ENCODE peak calls at places on chromosomes 3 and 15, in ten cellular contexts. H, T, I, S, C, L, P, B, Y and K are unnamed samples.

GRCh38 chr3:148074916-148075315 is 622.8 kb upstream of the AGTR1 start:
- DNase-seq in Y (no peak), P (no peak), B (no peak), C (no peak), H (no peak), I (no peak), S (no peak), L (no peak), T (no peak), K (no peak)

GRCh38 chr3:158788446-158788845 is 13.4 kb upstream of the MFSD1 start:
- DNase-seq in Y (no peak), B (no peak), L (no peak), T (no peak), P (no peak), C (no peak), H (no peak), S (no peak), I (peak; percentile 20), K (no peak)

GRCh38 chr3:15924914-15925313 is 127.1 kb upstream of the ANKRD28 start:
- DNase-seq in L (no peak), C (no peak), B (no peak), S (no peak), T (no peak), I (no peak), P (no peak), Y (no peak), H (no peak), K (no peak)

GRCh38 chr3:139265131-139266016 is 78.4 kb upstream of the MRPS22 start:
- DNase-seq in I (no peak), Y (no peak), C (no peak), T (peak; percentile 77), B (no peak), S (no peak), H (no peak), P (no peak), L (no peak), K (no peak)

GRCh38 chr3:185335799-185336198 is 27.1 kb upstream of the MAP3K13 start:
- DNase-seq in C (no peak), H (no peak), Y (no peak), T (no peak), P (no peak), I (peak; percentile 39), S (no peak), B (peak; percentile 89), L (peak; percentile 25), K (no peak)

GRCh38 chr3:118587037-118587741 is 447.5 kb downstream of the IGSF11 start:
- DNase-seq in C (no peak), P (no peak), L (no peak), H (no peak), B (peak; percentile 69), S (no peak), I (no peak), Y (no peak), T (no peak), K (no peak)

GRCh38 chr3:72977463-72977862 is 19.1 kb upstream of the PPP4R2 start:
- DNase-seq in L (no peak), C (no peak), H (no peak), Y (no peak), P (no peak), I (no peak), T (no peak), B (no peak), S (no peak), K (no peak)

GRCh38 chr15:68387288-68388143 is 44.4 kb downstream of the ITGA11 start:
- DNase-seq in L (no peak), S (no peak), H (peak; percentile 11), P (no peak), I (no peak), B (no peak), C (no peak), T (peak; percentile 62), Y (no peak), K (no peak)

GRCh38 chr3:141457624-141458236 is 29.1 kb upstream of the RASA2 start:
- DNase-seq in H (no peak), P (no peak), C (no peak), B (no peak), S (no peak), Y (no peak), T (no peak), I (no peak), L (no peak), K (no peak)

GRCh38 chr3:169765281-169765624 is 393 bp upstream of the TERC start:
- DNase-seq in C (no peak), H (no peak), P (no peak), I (no peak), B (no peak), T (no peak), Y (no peak), S (no peak), L (no peak), K (no peak)

GRCh38 chr15:70533931-70534742 is 229.2 kb downstream of the UACA start:
- DNase-seq in H (no peak), B (no peak), T (no peak), C (no peak), S (no peak), I (no peak), L (no peak), P (no peak), Y (no peak), K (no peak)

GRCh38 chr3:34011171-34012101 is 213.0 kb downstream of the PDCD6IP start:
- DNase-seq in P (peak; percentile 5), S (no peak), I (peak; percentile 8), Y (no peak), C (no peak), B (no peak), L (no peak), T (no peak), H (no peak), K (no peak)
- TF ChIP-seq CTCF in P (no peak), S (no peak), I (peak; percentile 22), Y (peak; percentile 29), C (no peak), B (no peak), L (no peak), T (no peak), H (no peak), K (peak; percentile 23)

DNA sequence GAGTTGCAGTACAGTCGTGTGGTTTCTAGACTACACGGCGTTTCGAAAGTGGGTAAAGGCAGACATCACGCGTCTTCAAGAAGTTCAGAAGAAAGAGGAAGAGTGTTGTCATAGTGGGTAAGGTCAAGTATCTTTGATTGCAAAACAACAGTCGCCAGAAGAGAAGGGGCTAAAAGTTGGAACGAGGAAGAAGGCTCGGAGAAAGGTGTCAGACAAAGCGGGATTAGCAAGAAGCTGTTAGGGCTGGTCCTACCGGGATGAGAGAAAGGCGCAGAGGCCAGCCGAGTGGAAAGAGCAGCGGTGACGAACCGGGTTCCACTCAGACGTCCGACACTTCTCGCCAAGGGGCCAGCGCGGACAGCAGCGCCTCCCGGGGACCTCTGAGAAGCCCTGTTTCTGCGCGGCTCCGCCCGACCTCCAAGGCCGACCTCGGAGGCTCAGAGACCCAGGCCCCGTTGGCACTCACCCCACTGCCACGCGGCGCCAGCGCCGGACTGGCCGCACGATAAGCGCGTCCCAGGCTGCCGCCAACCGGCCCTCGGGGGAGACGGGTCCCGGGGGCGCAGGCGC is 480 bp downstream of the ADPGK start:
- DNase-seq in L (peak; percentile 45), Y (peak; percentile 43), C (no peak), I (peak; percentile 30), H (no peak), S (no peak), T (peak; percentile 92), B (peak; percentile 41), P (no peak), K (no peak)
- TF ChIP-seq CTCF in L (peak; percentile 15), Y (no peak), C (no peak), I (no peak), H (no peak), S (no peak), T (no peak), B (no peak), P (no peak), K (no peak)

GRCh38 chr3:189718215-189718614 is 87.0 kb downstream of the TP63 start:
- DNase-seq in B (peak; percentile 36), P (no peak), L (no peak), T (no peak), Y (no peak), C (no peak), S (no peak), I (no peak), H (no peak), K (no peak)

GRCh38 chr3:189710620-189711388 is 79.6 kb downstream of the TP63 start:
- DNase-seq in P (no peak), S (no peak), L (peak; percentile 98), I (peak; percentile 97), B (peak; percentile 96), H (no peak), T (no peak), Y (peak; percentile 43), C (peak; percentile 6), K (peak; percentile 97)

GRCh38 chr3:189714991-189715961 is 84.1 kb downstream of the TP63 start:
- DNase-seq in I (peak; percentile 51), C (no peak), Y (no peak), L (peak; percentile 65), P (no peak), H (no peak), T (no peak), B (no peak), S (no peak), K (peak; percentile 64)

GRCh38 chr3:189708375-189708774 is 77.2 kb downstream of the TP63 start:
- DNase-seq in Y (no peak), B (no peak), T (no peak), S (no peak), P (no peak), H (no peak), C (no peak), I (no peak), L (no peak), K (no peak)

GRCh38 chr3:189712906-189713483 is 81.8 kb downstream of the TP63 start:
- DNase-seq in T (no peak), H (no peak), I (no peak), C (no peak), B (no peak), P (no peak), Y (no peak), S (no peak), L (no peak), K (no peak)
- TF ChIP-seq CTCF in T (no peak), H (no peak), I (no peak), C (no peak), B (no peak), P (no peak), Y (no peak), S (no peak), L (no peak), K (no peak)

DNA sequence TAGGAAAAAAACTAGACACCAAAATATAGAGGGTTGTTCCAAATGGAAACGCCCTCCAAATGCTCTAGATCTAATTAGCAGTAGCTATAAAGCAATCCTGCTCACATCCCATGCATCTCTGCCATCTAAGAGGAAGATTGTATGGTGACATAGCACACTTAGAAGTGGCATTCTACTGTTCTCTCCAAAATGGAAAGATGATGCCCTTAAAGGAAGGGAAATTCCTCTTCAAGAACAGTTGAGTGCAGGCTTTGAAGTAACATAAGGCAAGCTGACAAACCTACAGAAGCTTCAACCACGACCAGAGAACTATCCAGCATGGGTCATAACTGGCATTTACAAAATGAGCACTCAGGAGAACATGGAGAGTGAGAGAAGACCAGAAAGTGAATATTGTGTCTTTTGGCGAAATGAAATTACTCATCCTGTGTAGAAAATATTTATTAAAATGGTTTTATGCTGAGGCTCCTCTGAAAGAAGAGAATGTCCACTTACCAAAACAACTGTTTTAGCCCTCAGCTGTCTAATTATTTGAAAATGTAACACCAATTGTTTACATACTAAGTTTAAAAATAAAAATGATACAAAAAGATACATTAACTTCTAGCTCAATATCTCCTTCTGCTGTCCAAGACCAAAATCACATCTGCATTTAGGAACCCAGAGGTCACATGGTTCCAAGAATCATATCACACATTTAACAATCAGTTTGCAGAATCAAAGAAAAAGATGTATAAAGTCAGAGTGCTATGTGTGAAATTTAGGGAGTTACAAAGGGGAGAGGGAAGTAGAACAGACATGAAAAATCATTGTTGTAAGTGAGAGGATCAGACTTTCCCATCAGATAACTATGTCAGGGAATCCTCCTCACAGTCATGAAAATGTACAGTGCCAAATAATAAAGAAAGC is 216.9 kb downstream of the ATP8B4 start:
- DNase-seq in B (peak; percentile 5), H (no peak), C (no peak), S (no peak), T (no peak), L (peak; percentile 81), I (peak; percentile 78), Y (no peak), P (no peak), K (no peak)
- TF ChIP-seq CTCF in B (peak; percentile 14), H (no peak), C (no peak), S (no peak), T (no peak), L (peak; percentile 47), I (peak; percentile 64), Y (no peak), P (no peak), K (peak; percentile 37)